ENCODE peak calls at places on chromosomes 2 and 18, in nine cellular contexts. U, E, C, Z, M, N, J, S and G are unnamed samples.

GRCh38 chr2:238719641-238720040 is 128.2 kb upstream of the TWIST2 start:
- DNase-seq in E (no peak), M (no peak), U (no peak), Z (no peak), N (no peak), S (no peak), J (no peak), C (no peak), G (no peak)

GRCh38 chr2:220499281-220499680 is 871.9 kb downstream of the SLC4A3 start:
- DNase-seq in S (peak), J (peak), N (no peak), M (peak), E (peak), U (no peak), Z (peak), C (no peak), G (no peak)

GRCh38 chr18:44579745-44580144 is 100.9 kb upstream of the SETBP1 start:
- DNase-seq in M (no peak), C (no peak), E (no peak), U (no peak), S (no peak), N (no peak), J (no peak), Z (no peak), G (no peak)

GRCh38 chr2:42618972-42619371 is 50.5 kb downstream of the MTA3 start:
- DNase-seq in C (no peak), M (peak), N (no peak), Z (peak), S (no peak), J (peak), U (no peak), E (peak), G (no peak)

GRCh38 chr2:234254783-234255521 is 204.4 kb downstream of the SPP2 start:
- DNase-seq in M (no peak), J (peak), E (peak), U (no peak), C (no peak), Z (no peak), S (no peak), N (no peak), G (no peak)

GRCh38 chr18:74190086-74190485 is 41.8 kb downstream of the TIMM21 start:
- DNase-seq in N (no peak), C (no peak), Z (peak), E (peak), J (peak), M (peak), U (no peak), S (no peak), G (no peak)

GRCh38 chr2:24349097-24349496 is 11.2 kb downstream of the ITSN2 start:
- DNase-seq in C (no peak), Z (no peak), N (no peak), J (no peak), U (no peak), S (no peak), M (no peak), E (no peak), G (no peak)

GRCh38 chr2:24771905-24772586 is 21.1 kb downstream of the PTRHD1 start:
- DNase-seq in C (no peak), E (no peak), M (no peak), N (no peak), Z (no peak), U (no peak), S (no peak), J (no peak), G (no peak)

GRCh38 chr2:8234757-8235374 is 447.0 kb upstream of the ID2 start:
- DNase-seq in M (no peak), Z (no peak), J (no peak), U (no peak), N (peak), E (no peak), C (peak), S (no peak), G (peak)

GRCh38 chr18:57084331-57085298 is 62.3 kb upstream of the BOD1L2 start:
- DNase-seq in J (no peak), S (no peak), U (no peak), C (peak), E (no peak), N (peak), M (no peak), Z (no peak), G (peak)

GRCh38 chr2:164655750-164656149 is 34.5 kb upstream of the GRB14 start:
- DNase-seq in U (no peak), N (peak), S (no peak), J (no peak), M (peak), Z (no peak), E (no peak), C (no peak), G (no peak)
- TF ChIP-seq CTCF in U (no peak), N (peak), S (peak), J (no peak), M (no peak), Z (no peak), E (peak), C (no peak), G (no peak)

GRCh38 chr2:222561151-222561550 is 94.7 kb downstream of the FARSB start:
- DNase-seq in Z (no peak), M (no peak), S (no peak), C (no peak), J (no peak), N (no peak), U (no peak), E (no peak), G (no peak)

GRCh38 chr2:222566229-222566628 is 89.7 kb downstream of the FARSB start:
- DNase-seq in C (no peak), Z (no peak), J (no peak), U (no peak), S (no peak), N (no peak), M (no peak), E (no peak), G (no peak)

GRCh38 chr2:222563319-222563718 is 92.6 kb downstream of the FARSB start:
- DNase-seq in Z (no peak), J (no peak), C (no peak), S (no peak), M (no peak), U (no peak), N (no peak), E (no peak), G (no peak)

DNA sequence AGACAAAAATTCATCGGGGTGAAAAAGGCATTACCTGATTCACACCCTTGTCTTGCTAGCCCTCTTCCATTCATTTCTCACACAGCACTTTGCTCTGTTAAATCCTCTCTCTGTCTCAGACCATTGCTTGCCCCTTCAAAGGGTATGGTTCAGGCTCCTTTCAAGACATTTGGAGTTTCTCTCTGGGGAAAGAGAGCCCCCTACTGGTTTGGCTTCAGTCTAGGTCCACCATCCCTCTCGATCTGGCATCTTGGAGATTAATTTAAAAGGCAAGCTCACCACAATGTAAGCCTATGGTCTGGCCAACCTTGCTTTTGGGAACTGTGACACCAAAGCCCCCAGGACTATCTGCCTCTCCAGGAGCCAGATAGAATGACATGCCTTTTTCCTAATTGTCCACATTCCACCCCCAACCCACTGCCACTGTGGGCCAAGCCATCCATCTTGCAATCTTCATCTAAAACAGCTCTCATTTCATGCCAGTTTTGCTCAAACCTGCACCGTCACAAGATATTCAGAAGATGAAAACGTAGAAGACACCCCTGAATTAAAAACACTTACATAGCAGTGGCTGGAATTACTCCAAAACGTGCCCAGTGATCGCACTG is 94.0 kb downstream of the FARSB start:
- DNase-seq in S (peak), Z (peak), C (peak), U (no peak), E (peak), N (peak), M (peak), J (peak), G (peak)
- TF ChIP-seq CTCF in S (peak), Z (peak), C (peak), U (no peak), E (peak), N (peak), M (peak), J (peak), G (peak)

DNA sequence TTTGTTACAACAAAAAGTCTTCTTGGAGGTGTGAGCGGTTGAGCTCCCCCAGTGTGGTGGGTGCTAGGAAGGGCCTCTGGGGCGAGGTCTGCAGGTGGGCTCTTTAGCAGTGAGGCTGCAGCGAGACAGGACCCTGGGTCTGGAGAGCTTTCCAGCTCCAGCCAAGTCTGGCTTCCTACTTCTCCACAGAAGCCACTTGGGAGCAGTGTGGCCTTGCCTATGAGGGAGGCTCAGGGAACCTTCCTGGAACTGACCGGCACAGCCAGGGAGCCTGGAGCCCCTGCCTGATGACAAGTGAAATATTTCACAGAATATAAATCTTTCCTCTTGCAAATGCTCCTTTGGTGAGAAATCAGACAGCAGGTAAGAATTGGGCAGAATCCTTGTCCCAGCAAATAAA is 289.6 kb upstream of the SPRED2 start:
- DNase-seq in N (no peak), J (peak), U (no peak), S (no peak), M (peak), C (no peak), E (peak), Z (peak), G (no peak)
- TF ChIP-seq CTCF in N (no peak), J (peak), U (no peak), S (no peak), M (peak), C (no peak), E (no peak), Z (peak), G (no peak)

GRCh38 chr18:4762399-4762798 is 307.3 kb upstream of the DLGAP1 start:
- DNase-seq in E (no peak), Z (no peak), M (no peak), J (no peak), N (no peak), S (no peak), U (no peak), C (no peak), G (no peak)

DNA sequence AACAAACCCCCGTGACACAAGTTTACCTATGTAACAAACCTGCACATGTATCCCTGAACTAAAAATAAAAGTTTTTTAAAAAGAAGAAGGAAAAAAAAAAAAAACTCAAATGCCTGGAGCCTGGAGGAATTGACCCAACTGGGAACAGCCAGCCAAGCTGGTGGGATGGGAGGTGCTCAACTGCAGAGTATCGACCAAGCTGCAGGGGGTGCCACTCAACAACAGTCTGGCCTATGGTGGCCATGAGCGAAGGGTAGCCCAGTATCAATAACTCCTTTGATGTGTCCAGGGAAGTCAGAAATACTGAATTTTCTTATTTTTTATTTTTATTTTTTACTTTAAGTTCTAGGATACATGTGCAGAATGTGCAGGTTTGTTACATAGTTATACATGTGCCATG is 310.3 kb upstream of the DLGAP1 start:
- DNase-seq in M (no peak), U (no peak), C (no peak), N (no peak), E (no peak), Z (no peak), J (no peak), S (no peak), G (no peak)
- TF ChIP-seq CTCF in M (no peak), U (no peak), C (no peak), N (no peak), E (no peak), Z (no peak), J (no peak), S (no peak), G (no peak)

GRCh38 chr2:217711236-217711635 is 291.6 kb downstream of the TNS1 start:
- DNase-seq in Z (peak), N (no peak), S (no peak), J (no peak), E (peak), U (no peak), M (no peak), C (no peak), G (no peak)

GRCh38 chr2:217712431-217712830 is 290.4 kb downstream of the TNS1 start:
- DNase-seq in U (no peak), N (no peak), M (no peak), J (no peak), E (no peak), Z (no peak), S (no peak), C (no peak), G (no peak)

GRCh38 chr2:217707116-217707742 is 295.6 kb downstream of the TNS1 start:
- DNase-seq in U (no peak), M (peak), E (peak), J (no peak), S (no peak), Z (peak), N (no peak), C (no peak), G (no peak)

GRCh38 chr2:217710218-217710565 is 292.6 kb downstream of the TNS1 start:
- DNase-seq in Z (peak), C (no peak), E (peak), N (no peak), S (no peak), J (no peak), M (peak), U (no peak), G (no peak)

GRCh38 chr2:217709496-217710217 is 293.1 kb downstream of the TNS1 start:
- DNase-seq in E (no peak), Z (peak), J (no peak), S (no peak), N (no peak), C (no peak), U (no peak), M (peak), G (no peak)
- TF ChIP-seq CTCF in E (no peak), Z (no peak), J (no peak), S (no peak), N (no peak), C (no peak), U (no peak), M (no peak), G (no peak)

GRCh38 chr2:57373530-57373929 is 673.1 kb upstream of the VRK2 start:
- DNase-seq in M (peak), U (no peak), E (peak), C (no peak), S (no peak), J (peak), N (no peak), Z (peak), G (no peak)

GRCh38 chr2:57372237-57372962 is 674.2 kb upstream of the VRK2 start:
- DNase-seq in E (no peak), M (peak), Z (no peak), J (no peak), C (no peak), N (no peak), U (no peak), S (no peak), G (no peak)

GRCh38 chr2:57371186-57371585 is 675.4 kb upstream of the VRK2 start:
- DNase-seq in Z (no peak), M (no peak), N (no peak), C (no peak), E (peak), J (no peak), S (no peak), U (no peak), G (no peak)

DNA sequence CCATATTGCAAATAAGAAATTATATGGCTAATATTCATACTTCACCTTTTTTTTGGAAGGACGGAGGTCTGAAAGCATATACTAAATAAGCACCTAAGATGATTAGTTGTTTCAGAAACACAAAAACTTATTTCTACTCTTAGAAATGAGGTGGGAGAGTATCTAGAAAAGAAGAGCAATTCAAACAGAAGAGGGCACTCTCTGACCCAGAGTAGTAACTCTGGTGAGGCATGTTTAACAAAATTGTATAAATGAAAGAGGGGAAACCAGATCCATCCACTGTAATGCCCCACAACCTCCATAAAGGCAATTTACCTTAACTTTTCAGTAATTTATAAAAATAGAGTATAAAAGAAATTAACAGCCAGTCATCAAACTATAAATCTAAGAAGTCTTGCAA is 669.6 kb upstream of the VRK2 start:
- DNase-seq in E (no peak), Z (peak), N (no peak), U (no peak), J (no peak), C (no peak), M (peak), S (no peak), G (no peak)
- TF ChIP-seq CTCF in E (peak), Z (peak), N (peak), U (no peak), J (peak), C (peak), M (no peak), S (no peak), G (peak)